ENCODE peak calls at places on chromosomes 2 and 18, in five cellular contexts. O, G, A, E and C are unnamed samples.

GRCh38 chr2:169190197-169190775 is 120.9 kb downstream of the DHRS9 start:
- DNase-seq in O (no peak), G (no peak), A (no peak), E (no peak), C (no peak)

GRCh38 chr2:47767880-47768609 is 14.9 kb upstream of the MSH6 start:
- DNase-seq in O (peak; percentile 27), G (peak; percentile 61), A (peak; percentile 8), E (peak; percentile 41), C (peak; percentile 57)

GRCh38 chr2:151789055-151789834 is 39.0 kb downstream of the ARL5A start:
- DNase-seq in O (no peak), G (no peak), A (no peak), E (no peak), C (no peak)

GRCh38 chr2:144382848-144383247 is 137.1 kb downstream of the ZEB2 start:
- DNase-seq in O (peak; percentile 41), G (no peak), A (no peak), E (no peak), C (no peak)

GRCh38 chr2:149363953-149364352 is 33.6 kb downstream of the LYPD6 start:
- DNase-seq in O (peak; percentile 40), G (no peak), A (no peak), E (no peak), C (no peak)

GRCh38 chr2:178241852-178242551 is 47.7 kb downstream of the OSBPL6 start:
- DNase-seq in O (peak; percentile 95), G (peak; percentile 12), A (peak; percentile 82), E (peak; percentile 38), C (peak; percentile 82)

GRCh38 chr2:171287036-171287435 is 126.3 kb upstream of the TLK1 start:
- DNase-seq in O (no peak), G (no peak), A (no peak), E (no peak), C (no peak)

GRCh38 chr2:53880756-53881155 is 21.0 kb upstream of the GPR75 start:
- DNase-seq in O (peak; percentile 85), G (no peak), A (peak; percentile 52), E (no peak), C (no peak)

GRCh38 chr2:1478311-1479305 is 65.3 kb downstream of the TPO start:
- DNase-seq in O (no peak), G (no peak), A (no peak), E (no peak), C (no peak)

GRCh38 chr2:19355931-19356544 is 2.4 kb downstream of the OSR1 start:
- DNase-seq in O (no peak), G (no peak), A (peak; percentile 40), E (no peak), C (no peak)

GRCh38 chr18:70920840-70921374 is 632.1 kb downstream of the SOCS6 start:
- DNase-seq in O (no peak), G (peak; percentile 45), A (no peak), E (no peak), C (no peak)

GRCh38 chr18:41642756-41643155 is 312.3 kb upstream of the PIK3C3 start:
- DNase-seq in O (peak; percentile 26), G (no peak), A (no peak), E (no peak), C (no peak)

GRCh38 chr2:105143467-105144127 is 97.9 kb upstream of the GPR45 start:
- DNase-seq in O (peak; percentile 50), G (no peak), A (peak; percentile 65), E (peak; percentile 82), C (peak; percentile 9)

GRCh38 chr2:216700778-216701177 is 5.4 kb upstream of the IGFBP5 start:
- DNase-seq in O (no peak), G (no peak), A (no peak), E (no peak), C (no peak)

GRCh38 chr2:24065341-24065740 is 10.8 kb downstream of the SF3B6 start:
- DNase-seq in O (no peak), G (no peak), A (no peak), E (no peak), C (no peak)

GRCh38 chr2:69311017-69311416 is 76.0 kb downstream of the GFPT1 start:
- DNase-seq in O (no peak), G (no peak), A (no peak), E (no peak), C (no peak)

GRCh38 chr2:221350621-221351020 is 221.5 kb downstream of the EPHA4 start:
- DNase-seq in O (peak; percentile 29), G (no peak), A (peak; percentile 1), E (no peak), C (no peak)

GRCh38 chr2:215950009-215950408 is 63.3 kb downstream of the MREG start:
- DNase-seq in O (peak; percentile 53), G (no peak), A (peak; percentile 60), E (no peak), C (peak; percentile 75)

GRCh38 chr2:240959941-240960308 is 38.5 kb upstream of the SNED1 start:
- DNase-seq in O (no peak), G (peak; percentile 8), A (no peak), E (peak; percentile 12), C (no peak)

GRCh38 chr2:241812730-241813079 is 3.7 kb downstream of the NEU4 start:
- DNase-seq in O (no peak), G (no peak), A (no peak), E (no peak), C (no peak)

GRCh38 chr2:119389615-119390306 is 23.0 kb downstream of the DBI start:
- DNase-seq in O (peak; percentile 67), G (peak; percentile 11), A (peak; percentile 69), E (peak; percentile 50), C (peak; percentile 65)

GRCh38 chr2:66466435-66466834 is 31.5 kb downstream of the MEIS1 start:
- DNase-seq in O (no peak), G (no peak), A (no peak), E (no peak), C (no peak)

GRCh38 chr2:127504552-127505460 is 21.5 kb downstream of the IWS1 start:
- DNase-seq in O (no peak), G (no peak), A (no peak), E (no peak), C (no peak)

GRCh38 chr2:63983986-63984605 is 35.1 kb downstream of the VPS54 start:
- DNase-seq in O (peak; percentile 12), G (no peak), A (peak; percentile 22), E (no peak), C (no peak)

GRCh38 chr2:10620481-10620880 is 69.3 kb downstream of the NOL10 start:
- DNase-seq in O (peak; percentile 97), G (no peak), A (peak; percentile 68), E (no peak), C (no peak)

GRCh38 chr18:8910186-8910585 is 192.3 kb upstream of the NDUFV2 start:
- DNase-seq in O (no peak), G (no peak), A (no peak), E (no peak), C (no peak)
- H3K4me3 ChIP-seq in O (no peak overlapping the region), G (no peak overlapping the region), A (no peak overlapping the region), E (no peak overlapping the region), C (no peak overlapping the region)

GRCh38 chr2:33583194-33583938 is 15.7 kb downstream of the FAM98A start:
- DNase-seq in O (no peak), G (peak; percentile 25), A (peak; percentile 7), E (no peak), C (peak; percentile 54)

GRCh38 chr2:33577084-33577483 is 22.0 kb downstream of the FAM98A start:
- DNase-seq in O (no peak), G (no peak), A (no peak), E (no peak), C (no peak)

GRCh38 chr2:33577660-33578059 is 21.4 kb downstream of the FAM98A start:
- DNase-seq in O (peak; percentile 26), G (no peak), A (no peak), E (no peak), C (no peak)

GRCh38 chr2:33579226-33579625 is 19.9 kb downstream of the FAM98A start:
- DNase-seq in O (no peak), G (no peak), A (no peak), E (no peak), C (no peak)

GRCh38 chr2:33581857-33582256 is 17.2 kb downstream of the FAM98A start:
- DNase-seq in O (no peak), G (no peak), A (no peak), E (no peak), C (no peak)
- H3K4me1 ChIP-seq in O (peaks cover 2% of the 10 kb centered on the region), G (no peaks in the 10 kb centered on the region), A (no peaks in the 10 kb centered on the region), E (no peaks in the 10 kb centered on the region), C (no peaks in the 10 kb centered on the region)

GRCh38 chr2:120512321-120512710 is 166.4 kb downstream of the INHBB start:
- DNase-seq in O (no peak), G (no peak), A (no peak), E (no peak), C (no peak)
- TF ChIP-seq CTCF in O (no peak), G (no peak), A (no peak), E (no peak), C (no peak)

GRCh38 chr2:96764253-96764637 is 3.5 kb downstream of the CNNM4 start:
- DNase-seq in O (no peak), G (no peak), A (no peak), E (peak; percentile 38), C (no peak)
- H3K4me3 ChIP-seq in O (no peak overlapping the region), G (peak overlapping the region; percentile 21), A (peak overlapping the region; percentile 15), E (peak overlapping the region; percentile 72), C (peak overlapping the region; percentile 58)

DNA sequence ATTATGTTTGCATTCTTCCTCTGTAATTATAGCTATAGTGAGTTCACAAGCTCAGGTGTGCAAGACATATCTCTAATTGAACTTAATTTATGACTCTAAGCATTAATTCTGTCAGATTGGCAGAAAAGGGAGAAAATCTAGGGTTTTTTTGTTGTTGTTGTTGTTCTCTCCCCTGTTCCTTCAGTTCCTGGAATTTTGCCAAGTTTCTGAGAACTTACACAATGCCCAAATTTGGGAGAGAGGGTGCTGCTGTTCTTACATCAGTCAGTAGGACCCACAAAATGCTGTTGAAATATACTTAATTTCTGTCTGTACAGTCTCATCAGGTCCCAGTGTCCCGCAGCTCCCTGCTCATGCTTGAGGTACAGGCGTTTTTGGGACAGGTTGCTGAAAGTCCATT is 221.8 kb upstream of the RBMS1 start:
- DNase-seq in O (no peak), G (no peak), A (no peak), E (no peak), C (peak; percentile 36)
- H3K4me1 ChIP-seq in O (peaks cover 2% of the 10 kb centered on the region), G (no peaks in the 10 kb centered on the region), A (no peaks in the 10 kb centered on the region), E (no peaks in the 10 kb centered on the region), C (no peaks in the 10 kb centered on the region)

GRCh38 chr18:62435435-62436031 is 87.3 kb upstream of the ZCCHC2 start:
- DNase-seq in O (no peak), G (no peak), A (no peak), E (no peak), C (no peak)
- TF ChIP-seq CTCF in O (no peak), G (no peak), A (no peak), E (no peak), C (no peak)

DNA sequence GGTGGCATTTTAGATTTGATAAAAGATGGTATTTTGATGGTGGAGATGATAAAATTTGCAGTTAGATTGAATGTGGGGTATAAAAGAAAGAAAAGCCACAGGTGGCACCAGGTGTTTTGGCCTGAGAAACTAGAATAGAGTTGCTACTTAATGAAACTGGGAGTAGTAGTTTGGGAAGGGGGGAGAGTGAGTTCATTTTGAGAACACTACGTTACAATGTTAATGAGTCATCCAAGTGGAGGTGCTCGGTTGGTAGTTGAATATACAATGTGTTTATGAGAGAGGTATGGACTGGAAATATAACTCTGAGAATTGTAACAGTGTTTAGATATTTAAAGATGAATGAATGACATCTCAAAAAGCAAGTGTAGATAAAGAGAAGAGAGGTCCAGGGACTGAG is 26.4 kb downstream of the EPG5 start:
- DNase-seq in O (peak; percentile 38), G (no peak), A (peak; percentile 24), E (no peak), C (no peak)
- H3K4me3 ChIP-seq in O (no peak overlapping the region), G (no peak overlapping the region), A (no peak overlapping the region), E (no peak overlapping the region), C (no peak overlapping the region)